ENCODE peak calls at places on chromosomes 16 and 17, in seven cellular contexts. One of them, this sample, is unnamed.

GRCh38 chr16:11445486-11445885 is 100.2 kb downstream of the RMI2 start:
- DNase-seq in IMR-90: no peak
- DNase-seq in trophoblast cell: peak; percentile 58
- DNase-seq in mesenchymal stem cell: no peak
- DNase-seq in H1: no peak
- DNase-seq in neuronal stem cell: no peak
- DNase-seq in mesendoderm: no peak
- DNase-seq in this sample: no peak

GRCh38 chr17:83195330-83196087 is 116.1 kb downstream of the METRNL start:
- DNase-seq in neuronal stem cell: no peak
- DNase-seq in trophoblast cell: no peak
- DNase-seq in mesendoderm: no peak
- DNase-seq in H1: no peak
- DNase-seq in mesenchymal stem cell: no peak
- DNase-seq in IMR-90: no peak
- DNase-seq in this sample: no peak

GRCh38 chr16:64234200-64234599 is 887.7 kb downstream of the CDH11 start:
- DNase-seq in mesendoderm: no peak
- DNase-seq in mesenchymal stem cell: no peak
- DNase-seq in trophoblast cell: no peak
- DNase-seq in H1: no peak
- DNase-seq in IMR-90: no peak
- DNase-seq in neuronal stem cell: no peak
- DNase-seq in this sample: no peak

GRCh38 chr17:32319548-32319905 is 22.4 kb downstream of the C17orf75 start:
- DNase-seq in trophoblast cell: peak; percentile 86
- DNase-seq in mesenchymal stem cell: peak; percentile 58
- DNase-seq in neuronal stem cell: peak; percentile 61
- DNase-seq in IMR-90: peak; percentile 41
- DNase-seq in mesendoderm: peak; percentile 79
- DNase-seq in H1: peak; percentile 47
- DNase-seq in this sample: peak; percentile 91

GRCh38 chr16:14331020-14331419 is 259.9 kb downstream of the MRTFB start:
- DNase-seq in mesenchymal stem cell: no peak
- DNase-seq in mesendoderm: peak; percentile 27
- DNase-seq in IMR-90: no peak
- DNase-seq in H1: no peak
- DNase-seq in neuronal stem cell: no peak
- DNase-seq in trophoblast cell: no peak
- DNase-seq in this sample: no peak

GRCh38 chr16:90027611-90028010 is 8.4 kb upstream of the DBNDD1 start:
- DNase-seq in IMR-90: no peak
- DNase-seq in H1: no peak
- DNase-seq in mesendoderm: no peak
- DNase-seq in mesenchymal stem cell: no peak
- DNase-seq in neuronal stem cell: no peak
- DNase-seq in trophoblast cell: no peak
- DNase-seq in this sample: no peak

GRCh38 chr17:64202683-64203430 is 60.2 kb downstream of the TEX2 start:
- DNase-seq in H1: no peak
- DNase-seq in neuronal stem cell: no peak
- DNase-seq in IMR-90: peak; percentile 82
- DNase-seq in trophoblast cell: peak; percentile 87
- DNase-seq in mesenchymal stem cell: peak; percentile 72
- DNase-seq in mesendoderm: peak; percentile 71
- DNase-seq in this sample: no peak

GRCh38 chr16:50838165-50838564 is 96.3 kb downstream of the CYLD start:
- DNase-seq in mesendoderm: no peak
- DNase-seq in neuronal stem cell: no peak
- DNase-seq in H1: no peak
- DNase-seq in trophoblast cell: peak; percentile 25
- DNase-seq in mesenchymal stem cell: no peak
- DNase-seq in IMR-90: no peak
- DNase-seq in this sample: peak; percentile 8

GRCh38 chr17:73165616-73166404 is 1.0 kb downstream of the SSTR2 start:
- DNase-seq in IMR-90: no peak
- DNase-seq in neuronal stem cell: peak; percentile 17
- DNase-seq in mesenchymal stem cell: peak; percentile 18
- DNase-seq in mesendoderm: no peak
- DNase-seq in H1: no peak
- DNase-seq in trophoblast cell: peak; percentile 7
- DNase-seq in this sample: peak; percentile 55

GRCh38 chr17:41615454-41615853 is 2.9 kb upstream of the KRT16 start:
- DNase-seq in trophoblast cell: peak; percentile 87
- DNase-seq in neuronal stem cell: no peak
- DNase-seq in mesenchymal stem cell: no peak
- DNase-seq in mesendoderm: peak; percentile 94
- DNase-seq in H1: peak; percentile 31
- DNase-seq in IMR-90: no peak
- DNase-seq in this sample: peak; percentile 85

GRCh38 chr16:47320546-47321315 is 140.1 kb downstream of the ITFG1 start:
- DNase-seq in mesendoderm: no peak
- DNase-seq in trophoblast cell: no peak
- DNase-seq in neuronal stem cell: no peak
- DNase-seq in IMR-90: peak; percentile 65
- DNase-seq in mesenchymal stem cell: peak; percentile 60
- DNase-seq in H1: no peak
- DNase-seq in this sample: no peak

GRCh38 chr17:50529849-50530248 is 2.7 kb upstream of the EPN3 start:
- DNase-seq in mesendoderm: no peak
- DNase-seq in trophoblast cell: no peak
- DNase-seq in neuronal stem cell: no peak
- DNase-seq in H1: no peak
- DNase-seq in mesenchymal stem cell: no peak
- DNase-seq in IMR-90: no peak
- DNase-seq in this sample: no peak

GRCh38 chr17:63475491-63476412 is 1.1 kb upstream of the ACE start:
- DNase-seq in trophoblast cell: no peak
- DNase-seq in mesenchymal stem cell: no peak
- DNase-seq in mesendoderm: peak; percentile 53
- DNase-seq in IMR-90: peak; percentile 34
- DNase-seq in H1: no peak
- DNase-seq in neuronal stem cell: no peak
- DNase-seq in this sample: no peak

GRCh38 chr17:2222901-2223616 is 80.5 kb downstream of the SMG6 start:
- DNase-seq in mesendoderm: no peak
- DNase-seq in H1: no peak
- DNase-seq in IMR-90: peak; percentile 80
- DNase-seq in neuronal stem cell: no peak
- DNase-seq in mesenchymal stem cell: peak; percentile 60
- DNase-seq in trophoblast cell: no peak
- DNase-seq in this sample: no peak

GRCh38 chr16:2429037-2429770 is at the start of gene CCNF:
- DNase-seq in neuronal stem cell: peak; percentile 97
- DNase-seq in IMR-90: peak; percentile 92
- DNase-seq in H1: peak; percentile 91
- DNase-seq in mesenchymal stem cell: peak; percentile 95
- DNase-seq in trophoblast cell: peak; percentile 96
- DNase-seq in mesendoderm: peak; percentile 98
- DNase-seq in this sample: peak; percentile 98

GRCh38 chr17:51908841-51909537 is 249.5 kb downstream of the CA10 start:
- DNase-seq in H1: no peak
- DNase-seq in mesendoderm: no peak
- DNase-seq in trophoblast cell: no peak
- DNase-seq in neuronal stem cell: no peak
- DNase-seq in IMR-90: no peak
- DNase-seq in mesenchymal stem cell: no peak
- DNase-seq in this sample: no peak

GRCh38 chr17:81409190-81409935 is 14.1 kb downstream of the BAHCC1 start:
- DNase-seq in H1: no peak
- DNase-seq in trophoblast cell: no peak
- DNase-seq in IMR-90: no peak
- DNase-seq in mesendoderm: peak; percentile 68
- DNase-seq in mesenchymal stem cell: no peak
- DNase-seq in neuronal stem cell: no peak
- DNase-seq in this sample: peak; percentile 78

GRCh38 chr17:58219789-58220183 is 731 bp upstream of the MKS1 start:
- DNase-seq in mesendoderm: no peak
- DNase-seq in IMR-90: no peak
- DNase-seq in H1: no peak
- DNase-seq in trophoblast cell: peak; percentile 1
- DNase-seq in mesenchymal stem cell: no peak
- DNase-seq in neuronal stem cell: no peak
- DNase-seq in this sample: no peak

GRCh38 chr16:17414421-17414820 is 56.3 kb downstream of the XYLT1 start:
- DNase-seq in H1: no peak
- DNase-seq in mesenchymal stem cell: no peak
- DNase-seq in trophoblast cell: no peak
- DNase-seq in mesendoderm: no peak
- DNase-seq in IMR-90: no peak
- DNase-seq in neuronal stem cell: no peak
- DNase-seq in this sample: no peak

GRCh38 chr16:23999663-24000062 is 163.9 kb downstream of the PRKCB start:
- DNase-seq in IMR-90: no peak
- DNase-seq in neuronal stem cell: no peak
- DNase-seq in H1: no peak
- DNase-seq in mesenchymal stem cell: no peak
- DNase-seq in trophoblast cell: no peak
- DNase-seq in mesendoderm: no peak
- DNase-seq in this sample: no peak

GRCh38 chr17:77325537-77325825 is 184.7 kb downstream of the SEC14L1 start:
- DNase-seq in mesendoderm: no peak
- DNase-seq in neuronal stem cell: no peak
- DNase-seq in IMR-90: no peak
- DNase-seq in H1: no peak
- DNase-seq in trophoblast cell: no peak
- DNase-seq in mesenchymal stem cell: no peak
- DNase-seq in this sample: no peak

GRCh38 chr16:23836078-23836403 is 258 bp downstream of the PRKCB start:
- DNase-seq in trophoblast cell: no peak
- DNase-seq in neuronal stem cell: no peak
- DNase-seq in H1: no peak
- DNase-seq in IMR-90: no peak
- DNase-seq in mesendoderm: peak; percentile 5
- DNase-seq in mesenchymal stem cell: no peak
- DNase-seq in this sample: peak; percentile 33

GRCh38 chr16:28531777-28532744 is 6.7 kb downstream of the NUPR1 start:
- DNase-seq in IMR-90: no peak
- DNase-seq in H1: no peak
- DNase-seq in mesendoderm: peak; percentile 67
- DNase-seq in neuronal stem cell: peak; percentile 35
- DNase-seq in mesenchymal stem cell: peak; percentile 23
- DNase-seq in trophoblast cell: peak; percentile 83
- DNase-seq in this sample: peak; percentile 89

GRCh38 chr17:71402661-71403141 is 718.1 kb upstream of the SOX9 start:
- DNase-seq in mesenchymal stem cell: no peak
- DNase-seq in trophoblast cell: no peak
- DNase-seq in mesendoderm: no peak
- DNase-seq in H1: no peak
- DNase-seq in neuronal stem cell: no peak
- DNase-seq in IMR-90: no peak
- DNase-seq in this sample: no peak

GRCh38 chr17:7293821-7294613 is 422 bp downstream of the YBX2 start:
- DNase-seq in neuronal stem cell: no peak
- DNase-seq in mesendoderm: peak; percentile 67
- DNase-seq in H1: no peak
- DNase-seq in mesenchymal stem cell: no peak
- DNase-seq in trophoblast cell: peak; percentile 54
- DNase-seq in IMR-90: no peak
- DNase-seq in this sample: peak; percentile 92

DNA sequence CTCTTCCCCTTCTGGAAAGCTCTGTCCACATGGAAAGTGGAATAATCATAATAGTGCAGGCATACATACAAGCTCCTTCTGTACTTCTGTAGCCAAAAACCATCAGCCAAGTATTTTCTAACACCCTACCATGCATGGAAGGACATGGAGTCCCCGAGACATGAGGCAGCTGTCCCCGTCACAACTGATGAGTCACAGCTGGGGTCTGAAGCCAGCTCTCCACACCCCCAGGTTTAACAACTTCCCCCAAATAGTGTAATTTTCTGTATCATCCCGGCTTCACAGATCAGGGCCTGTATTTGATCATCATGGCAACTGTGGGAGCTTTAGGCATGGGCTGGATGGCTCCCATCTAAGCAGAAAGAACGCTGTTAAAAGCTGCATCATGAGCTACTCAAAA is 16.6 kb downstream of the C16orf96 start:
- DNase-seq in H1: no peak
- DNase-seq in IMR-90: no peak
- DNase-seq in neuronal stem cell: no peak
- DNase-seq in trophoblast cell: no peak
- DNase-seq in mesendoderm: no peak
- DNase-seq in mesenchymal stem cell: no peak
- DNase-seq in this sample: no peak
- H4K8ac ChIP-seq in H1: no peak overlapping the region
- H4K8ac ChIP-seq in IMR-90: no peak overlapping the region
- H4K8ac ChIP-seq in neuronal stem cell: no peak overlapping the region
- H4K8ac ChIP-seq in trophoblast cell: no peak overlapping the region
- H4K8ac ChIP-seq in mesendoderm: no peak overlapping the region
- H4K8ac ChIP-seq in mesenchymal stem cell: no peak overlapping the region
- H4K8ac ChIP-seq in this sample: no peak overlapping the region

DNA sequence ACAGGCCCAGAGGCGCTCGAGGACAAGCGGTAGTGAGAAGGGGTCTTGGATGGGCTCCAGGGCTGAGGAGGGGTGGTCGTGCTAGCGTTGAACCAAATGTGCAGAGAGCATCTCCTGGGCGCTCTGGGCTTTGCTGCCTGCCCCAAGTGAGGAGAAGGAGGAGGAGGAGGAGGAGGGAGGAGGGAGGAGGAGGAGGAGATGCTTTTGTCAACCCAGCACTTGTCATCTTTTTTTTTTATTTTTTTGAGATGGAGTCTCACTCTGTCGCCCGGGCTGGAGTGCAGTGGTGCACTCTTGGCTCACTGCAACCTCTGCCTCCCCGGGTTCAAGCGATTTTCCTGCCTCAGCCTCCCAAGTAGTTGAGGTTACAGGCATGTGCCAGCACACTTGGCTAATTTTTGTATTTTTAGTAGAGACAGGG is 59.8 kb downstream of the PGS1 start:
- DNase-seq in mesenchymal stem cell: no peak
- DNase-seq in mesendoderm: no peak
- DNase-seq in IMR-90: no peak
- DNase-seq in trophoblast cell: no peak
- DNase-seq in H1: no peak
- DNase-seq in neuronal stem cell: no peak
- DNase-seq in this sample: no peak
- H4K8ac ChIP-seq in mesenchymal stem cell: no peak overlapping the region
- H4K8ac ChIP-seq in mesendoderm: no peak overlapping the region
- H4K8ac ChIP-seq in IMR-90: no peak overlapping the region
- H4K8ac ChIP-seq in trophoblast cell: no peak overlapping the region
- H4K8ac ChIP-seq in H1: no peak overlapping the region
- H4K8ac ChIP-seq in neuronal stem cell: no peak overlapping the region
- H4K8ac ChIP-seq in this sample: no peak overlapping the region

GRCh38 chr17:13563916-13564315 is 37.8 kb downstream of the HS3ST3A1 start:
- DNase-seq in mesendoderm: no peak
- DNase-seq in mesenchymal stem cell: no peak
- DNase-seq in neuronal stem cell: no peak
- DNase-seq in H1: no peak
- DNase-seq in IMR-90: no peak
- DNase-seq in trophoblast cell: no peak
- DNase-seq in this sample: no peak
- H4K8ac ChIP-seq in mesendoderm: no peak overlapping the region
- H4K8ac ChIP-seq in mesenchymal stem cell: no peak overlapping the region
- H4K8ac ChIP-seq in neuronal stem cell: no peak overlapping the region
- H4K8ac ChIP-seq in H1: no peak overlapping the region
- H4K8ac ChIP-seq in IMR-90: peak overlapping the region; percentile 72
- H4K8ac ChIP-seq in trophoblast cell: no peak overlapping the region
- H4K8ac ChIP-seq in this sample: no peak overlapping the region

GRCh38 chr17:61648587-61648986 is 57.6 kb upstream of the NACA2 start:
- DNase-seq in trophoblast cell: no peak
- DNase-seq in mesenchymal stem cell: no peak
- DNase-seq in mesendoderm: no peak
- DNase-seq in H1: no peak
- DNase-seq in IMR-90: no peak
- DNase-seq in neuronal stem cell: no peak
- DNase-seq in this sample: no peak
- H4K8ac ChIP-seq in trophoblast cell: no peak overlapping the region
- H4K8ac ChIP-seq in mesenchymal stem cell: no peak overlapping the region
- H4K8ac ChIP-seq in mesendoderm: no peak overlapping the region
- H4K8ac ChIP-seq in H1: no peak overlapping the region
- H4K8ac ChIP-seq in IMR-90: no peak overlapping the region
- H4K8ac ChIP-seq in neuronal stem cell: no peak overlapping the region
- H4K8ac ChIP-seq in this sample: no peak overlapping the region

This sample was measured in H9.